ENCODE peak calls at places on chromosome 21, in nine cellular contexts. J is uterus, F is HepG2, S is astrocyte of the spinal cord, P is BJ, X is GM12865, B is neural progenitor cell, E is cardiac muscle cell, O is upper lobe of right lung. Q is an unnamed sample.

GRCh38 chr21:46518983-46519583 is 60.4 kb downstream of the DIP2A start:
- DNase-seq in J (no peak), F (no peak), S (no peak), P (no peak), X (no peak), B (no peak), E (peak; percentile 46), O (no peak), Q (no peak)

GRCh38 chr21:42654179-42654912 is 925 bp downstream of the PDE9A start:
- DNase-seq in J (no peak), F (peak; percentile 30), S (no peak), P (no peak), X (peak; percentile 18), B (peak; percentile 88), E (peak; percentile 49), O (peak; percentile 63), Q (no peak)

GRCh38 chr21:37060296-37060695 is 12.6 kb downstream of the PIGP start:
- DNase-seq in J (no peak), F (peak; percentile 89), S (peak; percentile 99), P (peak; percentile 88), X (no peak), B (peak; percentile 76), E (peak; percentile 28), O (peak; percentile 41), Q (peak; percentile 95)

GRCh38 chr21:32256873-32257620 is 21.8 kb downstream of the MIS18A start:
- DNase-seq in J (peak; percentile 83), F (no peak), S (peak; percentile 93), P (peak; percentile 73), X (peak; percentile 6), B (no peak), E (peak; percentile 21), O (peak; percentile 74), Q (peak; percentile 80)

GRCh38 chr21:26070822-26071425 is 99.6 kb downstream of the APP start:
- DNase-seq in J (peak; percentile 55), F (no peak), S (peak; percentile 64), P (peak; percentile 6), X (peak; percentile 57), B (peak; percentile 13), E (no peak), O (no peak), Q (peak; percentile 14)

GRCh38 chr21:32597205-32597604 is 11.9 kb upstream of the TCP10L start:
- DNase-seq in J (no peak), F (peak; percentile 93), S (peak; percentile 73), P (peak; percentile 47), X (no peak), B (no peak), E (no peak), O (no peak), Q (peak; percentile 69)

GRCh38 chr21:31911138-31911907 is 38.5 kb downstream of the HUNK start:
- DNase-seq in J (no peak), F (no peak), S (no peak), P (peak; percentile 90), X (no peak), B (no peak), E (no peak), O (no peak), Q (peak; percentile 88)

GRCh38 chr21:45845063-45845789 is 136.3 kb upstream of the COL6A1 start:
- DNase-seq in J (no peak), F (no peak), S (no peak), P (no peak), X (no peak), B (no peak), E (no peak), O (no peak), Q (no peak)

GRCh38 chr21:41142051-41142795 is 25.7 kb upstream of the BACE2 start:
- DNase-seq in J (no peak), F (peak; percentile 2), S (peak; percentile 58), P (peak; percentile 63), X (no peak), B (peak; percentile 21), E (no peak), O (no peak), Q (peak; percentile 35)

DNA sequence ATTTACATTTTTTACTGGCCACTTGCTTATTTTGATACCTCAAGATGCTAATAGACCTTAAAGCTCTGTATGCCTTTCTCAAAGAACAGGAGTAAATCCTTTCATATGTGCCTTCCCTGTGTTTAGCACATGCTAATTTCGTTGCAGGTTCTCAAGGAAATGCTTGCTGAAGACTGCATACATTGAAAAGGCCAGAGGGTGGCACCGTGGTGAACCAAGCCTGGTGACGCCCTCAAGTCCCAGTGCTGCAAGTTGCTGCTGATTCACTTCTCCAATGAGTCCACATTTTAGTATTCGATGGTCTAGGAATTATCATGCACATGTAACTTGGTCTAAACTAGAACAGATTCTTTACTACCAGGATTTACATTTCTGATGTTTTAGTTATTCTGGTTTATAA is 94.1 kb downstream of the CLDN17 start:
- DNase-seq in J (no peak), F (no peak), S (peak; percentile 1), P (no peak), X (peak; percentile 7), B (peak; percentile 64), E (peak; percentile 56), O (no peak), Q (peak; percentile 0)
- TF ChIP-seq CTCF in J (no peak), F (no peak), S (no peak), P (no peak), X (no peak), B (peak; percentile 52), E (peak; percentile 32), O (peak; percentile 26), Q (peak; percentile 5)

GRCh38 chr21:44496196-44496899 is 41.0 kb downstream of the LRRC3 start:
- DNase-seq in J (no peak), F (no peak), S (no peak), P (no peak), X (no peak), B (no peak), E (no peak), O (no peak), Q (no peak)
- H3K4me3 ChIP-seq in J (no peak overlapping the region), F (no peak overlapping the region), S (no peak overlapping the region), P (no peak overlapping the region), X (no peak overlapping the region), B (no peak overlapping the region), E (no peak overlapping the region), O (no peak overlapping the region), Q (no peak overlapping the region)

GRCh38 chr21:39908265-39908923 is 41.2 kb downstream of the PCP4 start:
- DNase-seq in J (no peak), F (no peak), S (no peak), P (no peak), X (no peak), B (peak; percentile 27), E (no peak), O (no peak), Q (no peak)

GRCh38 chr21:39915881-39916280 is 48.6 kb downstream of the PCP4 start:
- DNase-seq in J (no peak), F (no peak), S (peak; percentile 23), P (no peak), X (no peak), B (no peak), E (no peak), O (no peak), Q (no peak)

GRCh38 chr21:39911792-39912191 is 44.6 kb downstream of the PCP4 start:
- DNase-seq in J (no peak), F (no peak), S (no peak), P (no peak), X (no peak), B (no peak), E (no peak), O (no peak), Q (no peak)

GRCh38 chr21:39913651-39914145 is 46.5 kb downstream of the PCP4 start:
- DNase-seq in J (no peak), F (no peak), S (no peak), P (no peak), X (no peak), B (no peak), E (no peak), O (no peak), Q (no peak)

DNA sequence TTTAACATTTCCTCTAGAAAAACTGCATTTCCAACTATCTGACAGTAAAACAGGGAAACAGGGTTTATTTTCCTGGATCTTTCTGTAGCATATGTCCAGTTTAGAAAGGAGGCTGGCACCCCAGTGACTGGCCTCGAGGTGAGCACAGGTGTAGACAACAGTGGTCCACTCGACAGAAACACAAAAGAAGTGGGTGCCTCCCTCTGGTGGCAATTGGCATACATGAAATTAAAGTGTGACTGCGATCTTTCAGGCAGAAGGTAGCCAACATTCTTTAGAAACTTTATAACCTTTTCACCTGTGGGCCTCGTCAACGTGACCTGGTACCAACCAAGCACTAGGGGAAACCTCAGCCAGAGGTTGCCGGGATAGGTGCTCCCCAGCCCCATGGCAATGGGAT is 44.0 kb downstream of the PCP4 start:
- DNase-seq in J (no peak), F (no peak), S (no peak), P (no peak), X (no peak), B (peak; percentile 19), E (no peak), O (no peak), Q (no peak)
- TF ChIP-seq CTCF in J (no peak), F (no peak), S (no peak), P (no peak), X (no peak), B (peak; percentile 39), E (no peak), O (no peak), Q (no peak)

GRCh38 chr21:35905973-35906357 is 154.4 kb downstream of the SETD4 start:
- DNase-seq in J (no peak), F (no peak), S (no peak), P (no peak), X (no peak), B (no peak), E (no peak), O (no peak), Q (no peak)

GRCh38 chr21:35908311-35909078 is 151.8 kb downstream of the SETD4 start:
- DNase-seq in J (no peak), F (no peak), S (no peak), P (no peak), X (no peak), B (peak; percentile 10), E (no peak), O (no peak), Q (no peak)

GRCh38 chr21:35911412-35912191 is 148.7 kb downstream of the SETD4 start:
- DNase-seq in J (no peak), F (no peak), S (no peak), P (no peak), X (no peak), B (peak; percentile 31), E (peak; percentile 88), O (no peak), Q (no peak)

GRCh38 chr21:35906587-35906986 is 153.7 kb downstream of the SETD4 start:
- DNase-seq in J (no peak), F (no peak), S (no peak), P (no peak), X (no peak), B (no peak), E (no peak), O (no peak), Q (no peak)

DNA sequence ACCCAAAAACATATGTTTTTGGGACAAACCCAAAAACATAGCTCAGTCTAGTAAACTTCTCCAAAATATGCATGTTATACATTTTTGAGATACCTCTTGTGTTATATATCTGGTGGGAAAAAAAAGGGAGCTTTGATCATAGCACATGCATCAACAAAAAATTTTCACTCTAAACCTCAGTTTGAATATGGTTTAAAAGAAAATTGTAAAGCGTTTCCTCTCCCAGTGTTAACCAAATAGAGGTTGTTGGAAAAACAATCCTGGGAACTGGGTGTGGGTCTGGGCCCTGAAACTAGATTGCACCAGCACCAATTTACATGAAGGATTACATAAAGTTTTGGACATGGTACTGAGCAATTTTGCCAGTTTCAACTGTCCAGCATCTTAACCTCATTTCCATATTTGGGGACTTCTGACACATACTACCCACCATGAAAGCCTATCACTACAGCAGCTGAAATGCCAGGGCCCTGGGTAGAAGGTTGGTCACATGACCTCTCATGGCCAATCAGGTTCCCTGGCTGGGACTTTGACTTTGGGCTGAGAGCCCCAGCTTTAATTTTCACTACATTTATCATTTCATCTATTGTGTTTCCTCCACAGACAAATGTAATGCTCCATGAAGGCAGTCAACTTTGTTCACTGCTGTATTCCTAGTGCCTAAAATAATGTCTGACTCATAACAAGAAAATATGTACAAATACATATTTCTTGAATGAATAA is 150.7 kb downstream of the SETD4 start:
- DNase-seq in J (no peak), F (no peak), S (peak; percentile 29), P (no peak), X (no peak), B (no peak), E (no peak), O (no peak), Q (no peak)
- H3K4me3 ChIP-seq in J (no peak overlapping the region), F (no peak overlapping the region), S (no peak overlapping the region), P (no peak overlapping the region), X (no peak overlapping the region), B (no peak overlapping the region), E (no peak overlapping the region), O (no peak overlapping the region), Q (no peak overlapping the region)

Q was measured in HFF-Myc.